ENCODE peak calls at places on chromosomes 13 and 19, in six cellular contexts. One of them, this sample, is unnamed.

GRCh38 chr19:12365094-12365371 is 450 bp downstream of the ZNF442 start:
- DNase-seq in kidney tubule cell: peak
- DNase-seq in activated T-cell treated with anti-CD3 and anti-CD28 coated beads, Interleukin-2, amount 50 U/mL, for 72 hours: no peak
- DNase-seq in skeletal muscle cell: no peak
- DNase-seq in cardiac fibroblast: peak
- DNase-seq in AML-193: no peak
- DNase-seq in this sample: no peak

GRCh38 chr13:32409561-32410440 is 18.1 kb downstream of the N4BP2L1 start:
- DNase-seq in cardiac fibroblast: peak
- DNase-seq in kidney tubule cell: peak
- DNase-seq in skeletal muscle cell: peak
- DNase-seq in activated T-cell treated with anti-CD3 and anti-CD28 coated beads, Interleukin-2, amount 50 U/mL, for 72 hours: no peak
- DNase-seq in AML-193: no peak
- DNase-seq in this sample: peak

GRCh38 chr13:93522486-93522885 is 295.9 kb downstream of the GPC6 start:
- DNase-seq in activated T-cell treated with anti-CD3 and anti-CD28 coated beads, Interleukin-2, amount 50 U/mL, for 72 hours: no peak
- DNase-seq in cardiac fibroblast: peak
- DNase-seq in skeletal muscle cell: no peak
- DNase-seq in AML-193: no peak
- DNase-seq in kidney tubule cell: peak
- DNase-seq in this sample: peak

GRCh38 chr13:110128546-110128945 is 178.4 kb downstream of the COL4A1 start:
- DNase-seq in AML-193: no peak
- DNase-seq in activated T-cell treated with anti-CD3 and anti-CD28 coated beads, Interleukin-2, amount 50 U/mL, for 72 hours: no peak
- DNase-seq in skeletal muscle cell: no peak
- DNase-seq in kidney tubule cell: no peak
- DNase-seq in cardiac fibroblast: no peak
- DNase-seq in this sample: no peak

GRCh38 chr19:11195681-11196080 is 1.7 kb downstream of the KANK2 start:
- DNase-seq in activated T-cell treated with anti-CD3 and anti-CD28 coated beads, Interleukin-2, amount 50 U/mL, for 72 hours: no peak
- DNase-seq in AML-193: no peak
- DNase-seq in kidney tubule cell: no peak
- DNase-seq in cardiac fibroblast: no peak
- DNase-seq in skeletal muscle cell: no peak
- DNase-seq in this sample: no peak

GRCh38 chr13:85771856-85772255 is 27.4 kb downstream of the SLITRK6 start:
- DNase-seq in AML-193: no peak
- DNase-seq in skeletal muscle cell: no peak
- DNase-seq in activated T-cell treated with anti-CD3 and anti-CD28 coated beads, Interleukin-2, amount 50 U/mL, for 72 hours: no peak
- DNase-seq in kidney tubule cell: no peak
- DNase-seq in cardiac fibroblast: no peak
- DNase-seq in this sample: no peak

GRCh38 chr13:24119593-24120508 is 40.7 kb upstream of the SPATA13 start:
- DNase-seq in activated T-cell treated with anti-CD3 and anti-CD28 coated beads, Interleukin-2, amount 50 U/mL, for 72 hours: no peak
- DNase-seq in AML-193: no peak
- DNase-seq in cardiac fibroblast: peak
- DNase-seq in skeletal muscle cell: no peak
- DNase-seq in kidney tubule cell: no peak
- DNase-seq in this sample: no peak

GRCh38 chr13:77599351-77599750 is 63.8 kb downstream of the SCEL start:
- DNase-seq in cardiac fibroblast: no peak
- DNase-seq in activated T-cell treated with anti-CD3 and anti-CD28 coated beads, Interleukin-2, amount 50 U/mL, for 72 hours: no peak
- DNase-seq in AML-193: no peak
- DNase-seq in skeletal muscle cell: no peak
- DNase-seq in kidney tubule cell: no peak
- DNase-seq in this sample: no peak

GRCh38 chr19:34265221-34265650 is 10.9 kb downstream of the GARRE1 start:
- DNase-seq in activated T-cell treated with anti-CD3 and anti-CD28 coated beads, Interleukin-2, amount 50 U/mL, for 72 hours: no peak
- DNase-seq in AML-193: no peak
- DNase-seq in kidney tubule cell: peak
- DNase-seq in cardiac fibroblast: no peak
- DNase-seq in skeletal muscle cell: no peak
- DNase-seq in this sample: no peak

GRCh38 chr19:43779820-43780219 is 953 bp downstream of the KCNN4 start:
- DNase-seq in kidney tubule cell: no peak
- DNase-seq in cardiac fibroblast: no peak
- DNase-seq in skeletal muscle cell: no peak
- DNase-seq in activated T-cell treated with anti-CD3 and anti-CD28 coated beads, Interleukin-2, amount 50 U/mL, for 72 hours: no peak
- DNase-seq in AML-193: peak
- DNase-seq in this sample: no peak

GRCh38 chr13:44989941-44990340 is 603 bp downstream of the GPALPP1 start:
- DNase-seq in AML-193: no peak
- DNase-seq in cardiac fibroblast: no peak
- DNase-seq in skeletal muscle cell: no peak
- DNase-seq in kidney tubule cell: no peak
- DNase-seq in activated T-cell treated with anti-CD3 and anti-CD28 coated beads, Interleukin-2, amount 50 U/mL, for 72 hours: no peak
- DNase-seq in this sample: no peak

GRCh38 chr19:45601524-45602522 is at the start of gene GPR4:
- DNase-seq in skeletal muscle cell: no peak
- DNase-seq in AML-193: no peak
- DNase-seq in activated T-cell treated with anti-CD3 and anti-CD28 coated beads, Interleukin-2, amount 50 U/mL, for 72 hours: no peak
- DNase-seq in cardiac fibroblast: peak
- DNase-seq in kidney tubule cell: no peak
- DNase-seq in this sample: no peak

GRCh38 chr13:105721056-105721455 is 814.4 kb downstream of the EFNB2 start:
- DNase-seq in cardiac fibroblast: peak
- DNase-seq in activated T-cell treated with anti-CD3 and anti-CD28 coated beads, Interleukin-2, amount 50 U/mL, for 72 hours: no peak
- DNase-seq in AML-193: no peak
- DNase-seq in skeletal muscle cell: peak
- DNase-seq in kidney tubule cell: no peak
- DNase-seq in this sample: peak

This sample was measured in kidney glomerular epithelial cell.